ENCODE peak calls at places on chromosome 9, in eight cellular contexts. E is adrenal gland; L is skeletal muscle cell; I is heart right ventricle; C is cardiac muscle cell; B is cardiac fibroblast; N is HCT116; Y is CD8-positive, alpha-beta memory T cell. F is an unnamed sample.

GRCh38 chr9:85897853-85898252 is 43.1 kb upstream of the NAA35 start:
- DNase-seq in E (no peak), C (no peak), I (no peak), L (no peak), N (no peak), B (no peak), Y (no peak), F (no peak)

GRCh38 chr9:11618241-11618805 is 1005.5 kb upstream of the PTPRD start:
- DNase-seq in N (no peak), I (no peak), B (no peak), C (no peak), Y (no peak), E (no peak), L (no peak), F (no peak)

GRCh38 chr9:79007701-79008483 is 563.9 kb upstream of the TLE4 start:
- DNase-seq in Y (no peak), C (no peak), I (no peak), B (no peak), E (no peak), L (no peak), N (no peak), F (no peak)

GRCh38 chr9:87063883-87064282 is 116.6 kb upstream of the GAS1 start:
- DNase-seq in E (peak; percentile 18), N (no peak), B (peak; percentile 72), I (no peak), L (peak; percentile 57), Y (no peak), C (no peak), F (no peak)

GRCh38 chr9:127065592-127065991 is 56.8 kb downstream of the ANGPTL2 start:
- DNase-seq in Y (no peak), I (no peak), E (no peak), N (no peak), L (peak; percentile 17), B (peak; percentile 91), C (no peak), F (no peak)

GRCh38 chr9:124290053-124290581 is 32.4 kb downstream of the NEK6 start:
- DNase-seq in B (no peak), N (no peak), C (no peak), Y (no peak), E (no peak), L (no peak), I (no peak), F (no peak)

GRCh38 chr9:118563677-118564076 is 805.6 kb downstream of the BRINP1 start:
- DNase-seq in L (no peak), E (no peak), C (no peak), I (no peak), N (no peak), Y (no peak), B (peak; percentile 62), F (no peak)

GRCh38 chr9:73183917-73184861 is 32.5 kb downstream of the ANXA1 start:
- DNase-seq in N (peak; percentile 38), E (no peak), L (peak; percentile 18), B (peak; percentile 75), I (no peak), Y (no peak), C (peak; percentile 46), F (no peak)

GRCh38 chr9:6106576-6107339 is 91.3 kb upstream of the RANBP6 start:
- DNase-seq in Y (no peak), N (peak; percentile 34), C (peak; percentile 70), E (peak; percentile 54), I (no peak), B (peak; percentile 55), L (no peak), F (peak; percentile 12)

GRCh38 chr9:106019702-106020101 is 325.4 kb downstream of the TMEM38B start:
- DNase-seq in B (no peak), Y (no peak), C (no peak), E (no peak), I (no peak), L (no peak), N (no peak), F (no peak)

GRCh38 chr9:128001411-128002298 is 20.9 kb upstream of the EEIG1 start:
- DNase-seq in E (peak; percentile 80), N (no peak), B (peak; percentile 89), C (peak; percentile 21), Y (no peak), I (no peak), L (peak; percentile 36), F (peak; percentile 32)

GRCh38 chr9:2262809-2263510 is 247.8 kb downstream of the SMARCA2 start:
- DNase-seq in I (no peak), Y (no peak), E (no peak), B (no peak), C (no peak), N (no peak), L (no peak), F (no peak)

GRCh38 chr9:100739666-100740065 is 161.8 kb downstream of the CAVIN4 start:
- DNase-seq in L (no peak), Y (no peak), B (no peak), C (no peak), N (no peak), I (no peak), E (no peak), F (no peak)
- H3K4me3 ChIP-seq in L (no peak overlapping the region), Y (no peak overlapping the region), B (no peak overlapping the region), C (no peak overlapping the region), N (no peak overlapping the region), I (no peak overlapping the region), E (no peak overlapping the region), F (no peak overlapping the region)

DNA sequence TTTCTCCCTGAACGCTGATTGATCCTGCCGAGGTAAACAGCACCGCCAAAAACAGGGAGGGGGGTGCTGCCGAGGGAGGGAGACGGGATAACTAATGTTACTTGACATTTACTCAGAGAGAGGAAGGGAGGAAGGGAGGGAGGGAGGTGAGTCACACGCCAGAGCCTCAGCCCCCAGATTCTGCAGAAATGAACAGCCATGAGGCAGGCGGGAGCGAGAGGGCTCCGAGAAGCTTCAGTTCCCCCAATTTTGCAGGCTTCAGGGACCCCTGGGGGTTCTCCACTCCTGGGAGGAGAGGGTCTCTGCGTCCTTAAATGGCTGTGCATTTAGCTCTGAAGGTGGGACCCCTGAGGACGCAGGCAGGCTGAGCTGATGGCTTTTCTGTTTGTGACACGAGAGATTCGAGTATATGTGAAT is 59.1 kb upstream of the IER5L start:
- DNase-seq in L (no peak), N (no peak), C (no peak), I (no peak), Y (no peak), B (peak; percentile 63), E (peak; percentile 64), F (peak; percentile 22)
- H3K4me3 ChIP-seq in L (no peak overlapping the region), N (no peak overlapping the region), C (no peak overlapping the region), I (no peak overlapping the region), Y (peak overlapping the region; percentile 54), B (no peak overlapping the region), E (no peak overlapping the region), F (no peak overlapping the region)

DNA sequence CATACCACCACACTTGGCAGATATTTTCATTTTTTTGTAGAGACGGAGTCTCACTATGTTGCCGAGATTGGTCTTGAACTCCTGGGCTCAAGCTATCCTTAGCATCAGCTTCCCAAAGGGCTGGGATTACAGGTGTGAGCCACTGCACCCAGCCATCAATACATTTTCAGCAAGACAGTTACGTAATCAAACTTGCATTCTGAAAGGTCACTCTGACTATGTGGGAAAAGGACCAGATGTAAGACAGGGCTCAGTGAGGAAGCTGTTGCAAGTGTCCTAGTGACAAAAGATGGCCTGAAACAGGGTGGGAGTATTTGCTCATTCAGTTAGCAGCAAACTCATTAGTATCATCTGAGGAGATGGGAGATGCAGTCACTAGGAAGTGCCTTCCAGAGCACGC is 16.9 kb downstream of the MED27 start:
- DNase-seq in B (no peak), E (no peak), L (no peak), N (no peak), Y (no peak), I (no peak), C (no peak), F (no peak)
- H3K4me3 ChIP-seq in B (no peak overlapping the region), E (no peak overlapping the region), L (no peak overlapping the region), N (no peak overlapping the region), Y (no peak overlapping the region), I (no peak overlapping the region), C (no peak overlapping the region), F (no peak overlapping the region)

GRCh38 chr9:112443636-112444035 is 43.0 kb upstream of the KIAA1958 start:
- DNase-seq in I (no peak), B (no peak), C (no peak), N (no peak), Y (no peak), E (no peak), L (no peak), F (no peak)

GRCh38 chr9:112445196-112445595 is 41.4 kb upstream of the KIAA1958 start:
- DNase-seq in I (no peak), E (no peak), C (no peak), N (no peak), L (no peak), B (no peak), Y (no peak), F (no peak)

GRCh38 chr9:112446518-112446917 is 40.1 kb upstream of the KIAA1958 start:
- DNase-seq in L (no peak), B (no peak), N (no peak), E (no peak), C (no peak), I (no peak), Y (no peak), F (no peak)

GRCh38 chr9:112446080-112446479 is 40.5 kb upstream of the KIAA1958 start:
- DNase-seq in C (no peak), B (no peak), L (no peak), E (no peak), Y (no peak), N (no peak), I (no peak), F (no peak)

DNA sequence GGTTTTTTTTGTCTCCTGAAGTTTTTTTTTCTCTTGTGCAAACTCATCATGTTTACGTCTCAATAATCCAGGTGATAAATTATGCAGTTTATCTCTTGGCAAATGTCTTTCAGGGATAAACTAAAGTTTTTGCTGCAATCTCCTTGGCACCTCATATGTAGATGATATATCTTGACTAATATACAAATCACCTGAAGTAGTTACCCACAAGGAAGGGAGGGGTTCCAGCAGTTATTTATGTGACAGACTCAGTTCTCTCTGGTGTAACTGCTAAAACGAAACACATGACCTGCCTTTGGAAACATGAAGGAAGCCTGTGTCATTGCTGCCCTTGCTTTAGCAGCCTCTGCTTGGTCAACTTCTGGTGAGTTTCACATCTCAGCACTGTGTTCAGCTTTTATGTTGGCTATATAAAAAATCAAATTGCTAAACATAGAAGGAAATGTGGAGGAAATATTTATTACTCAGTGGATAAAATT is 39.3 kb upstream of the KIAA1958 start:
- DNase-seq in Y (no peak), C (no peak), I (no peak), B (peak; percentile 36), N (no peak), E (peak; percentile 44), L (peak; percentile 1), F (peak; percentile 1)
- H3K4me3 ChIP-seq in Y (no peak overlapping the region), C (no peak overlapping the region), I (no peak overlapping the region), B (no peak overlapping the region), N (no peak overlapping the region), E (no peak overlapping the region), L (no peak overlapping the region), F (no peak overlapping the region)

GRCh38 chr9:91945277-91946074 is 4.6 kb downstream of the ROR2 start:
- DNase-seq in C (peak; percentile 76), B (no peak), N (no peak), L (no peak), Y (no peak), I (no peak), E (peak; percentile 42), F (no peak)
- H3K4me3 ChIP-seq in C (peak overlapping the region; percentile 12), B (no peak overlapping the region), N (no peak overlapping the region), L (no peak overlapping the region), Y (no peak overlapping the region), I (no peak overlapping the region), E (no peak overlapping the region), F (no peak overlapping the region)

DNA sequence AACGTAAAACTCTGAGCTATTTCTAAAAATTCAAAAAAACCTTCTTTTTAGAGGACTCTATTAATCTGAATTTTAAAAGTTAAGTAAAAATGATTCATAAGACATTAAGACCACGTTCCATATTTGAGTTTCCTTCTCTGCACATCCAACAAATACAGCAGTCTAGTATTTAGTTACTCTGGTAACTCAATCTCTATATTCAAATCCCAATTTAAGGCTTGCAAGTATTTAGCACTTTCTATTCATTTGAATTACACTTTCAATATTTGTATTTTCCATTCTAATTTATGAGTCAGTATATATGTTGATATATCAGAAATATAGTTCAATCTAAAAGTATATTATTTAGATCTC is 17.7 kb downstream of the RFX3 start:
- DNase-seq in Y (no peak), L (no peak), B (no peak), C (no peak), I (no peak), N (no peak), E (no peak), F (no peak)
- H3K4me3 ChIP-seq in Y (no peak overlapping the region), L (no peak overlapping the region), B (no peak overlapping the region), C (no peak overlapping the region), I (no peak overlapping the region), N (no peak overlapping the region), E (no peak overlapping the region), F (no peak overlapping the region)

F was measured in HFF-Myc.